ENCODE peak calls at places on chromosome 19, in four cellular contexts. G is AG04450, J is ovary, Q is K562. O is an unnamed sample. For H3K9me3, the result is how much of the 10 kb centered on the place peaks cover.

GRCh38 chr19:9406798-9407352 is 28.5 kb downstream of the ZNF266 start:
- DNase-seq in J (peak), Q (peak), G (peak), O (no peak)

GRCh38 chr19:12974301-12975220 is 5.2 kb downstream of the DAND5 start:
- DNase-seq in G (no peak), Q (peak), J (no peak), O (no peak)

GRCh38 chr19:35002037-35002535 is 2.0 kb downstream of the GRAMD1A start:
- DNase-seq in G (no peak), Q (no peak), J (no peak), O (no peak)

GRCh38 chr19:22331521-22331920 is 45.3 kb downstream of the ZNF729 start:
- DNase-seq in J (no peak), Q (no peak), G (no peak), O (no peak)

GRCh38 chr19:45717983-45718650 is 12.6 kb downstream of the FBXO46 start:
- DNase-seq in Q (no peak), G (no peak), J (no peak), O (no peak)

GRCh38 chr19:5719961-5720790 is at the start of the genes CATSPERD and LONP1:
- DNase-seq in G (peak), Q (peak), J (peak), O (peak)

GRCh38 chr19:55353803-55354697 is 469 bp downstream of the COX6B2 start:
- DNase-seq in J (peak), Q (peak), G (no peak), O (peak)

GRCh38 chr19:7730286-7731217 is 1.4 kb downstream of the CLEC4G start:
- DNase-seq in J (no peak), G (no peak), Q (no peak), O (no peak)

GRCh38 chr19:4971424-4971793 is 2.5 kb downstream of the KDM4B start:
- DNase-seq in Q (peak), J (no peak), G (no peak), O (no peak)

GRCh38 chr19:6141217-6141616 is 5.8 kb downstream of the ACSBG2 start:
- DNase-seq in Q (peak), J (no peak), G (no peak), O (no peak)

GRCh38 chr19:10256970-10257615 is 5.1 kb downstream of the MRPL4 start:
- DNase-seq in Q (no peak), J (no peak), G (no peak), O (no peak)

GRCh38 chr19:1408300-1409203 is 1.2 kb downstream of the DAZAP1 start:
- DNase-seq in Q (peak), J (no peak), G (no peak), O (peak)

GRCh38 chr19:2811221-2811722 is 8.4 kb upstream of the ZNF554 start:
- DNase-seq in J (no peak), Q (no peak), G (no peak), O (no peak)

GRCh38 chr19:13155472-13156284 is 5.5 kb downstream of the IER2 start:
- DNase-seq in J (peak), Q (peak), G (no peak), O (peak)

GRCh38 chr19:48991823-48992570 is 1.1 kb downstream of the GYS1 start:
- DNase-seq in G (peak), J (peak), Q (peak), O (no peak)

GRCh38 chr19:5434970-5435641 is 20.1 kb upstream of the ZNRF4 start:
- DNase-seq in G (peak), J (no peak), Q (peak), O (no peak)

GRCh38 chr19:47507031-47507430 is 7.8 kb downstream of the NAPA start:
- DNase-seq in J (no peak), G (no peak), Q (no peak), O (no peak)

GRCh38 chr19:27974082-27974513 is 1238.9 kb downstream of the UQCRFS1 start:
- DNase-seq in Q (peak), J (no peak), G (no peak), O (no peak)

GRCh38 chr19:31121501-31121900 is 227.7 kb downstream of the TSHZ3 start:
- DNase-seq in J (no peak), Q (no peak), G (no peak), O (no peak)

GRCh38 chr19:9881720-9882119 is 46.6 kb downstream of the PIN1 start:
- DNase-seq in Q (no peak), J (no peak), G (no peak), O (no peak)

GRCh38 chr19:53545271-53546065 is 7.5 kb downstream of the ZNF331 start:
- DNase-seq in G (no peak), Q (no peak), J (no peak), O (no peak)

GRCh38 chr19:1767464-1767933 is 14.2 kb downstream of the ONECUT3 start:
- DNase-seq in J (no peak), G (no peak), Q (peak), O (peak)

GRCh38 chr19:29812080-29812880 is 489 bp downstream of the CCNE1 start:
- DNase-seq in Q (no peak), J (peak), G (no peak), O (peak)

GRCh38 chr19:44796701-44797115 is 12.2 kb upstream of the BCAM start:
- DNase-seq in G (no peak), Q (no peak), J (no peak), O (no peak)

GRCh38 chr19:11860721-11861120 is 12.2 kb downstream of the ZNF439 start:
- DNase-seq in G (no peak), Q (no peak), J (no peak), O (no peak)
- H3K9me3 ChIP-seq in G (under half), Q (under half), J (under half), O (under half)

GRCh38 chr19:36821758-36822157 is 16.4 kb downstream of the ZNF790 start:
- DNase-seq in Q (no peak), G (no peak), J (no peak), O (no peak)

GRCh38 chr19:36819130-36819630 is 19.0 kb downstream of the ZNF790 start:
- DNase-seq in G (no peak), Q (no peak), J (no peak), O (no peak)
- H3K9me3 ChIP-seq in G (half or more), Q (under half), J (half or more), O (under half)

GRCh38 chr19:18102916-18103542 is 5.5 kb downstream of the MAST3 start:
- DNase-seq in J (no peak), Q (no peak), G (no peak), O (no peak)
- H3K9me3 ChIP-seq in J (under half), Q (under half), G (under half), O (under half)

GRCh38 chr19:39982883-39983282 is 11.9 kb downstream of the PSMC4 start:
- DNase-seq in G (no peak), Q (no peak), J (no peak), O (no peak)

GRCh38 chr19:39987167-39987566 is 9.7 kb upstream of the ZNF546 start:
- DNase-seq in Q (no peak), J (no peak), G (no peak), O (no peak)

GRCh38 chr19:39983695-39984302 is 12.8 kb downstream of the PSMC4 start:
- DNase-seq in Q (no peak), G (no peak), J (no peak), O (no peak)

GRCh38 chr19:39986643-39987042 is 10.2 kb upstream of the ZNF546 start:
- DNase-seq in J (no peak), G (no peak), Q (no peak), O (no peak)

DNA sequence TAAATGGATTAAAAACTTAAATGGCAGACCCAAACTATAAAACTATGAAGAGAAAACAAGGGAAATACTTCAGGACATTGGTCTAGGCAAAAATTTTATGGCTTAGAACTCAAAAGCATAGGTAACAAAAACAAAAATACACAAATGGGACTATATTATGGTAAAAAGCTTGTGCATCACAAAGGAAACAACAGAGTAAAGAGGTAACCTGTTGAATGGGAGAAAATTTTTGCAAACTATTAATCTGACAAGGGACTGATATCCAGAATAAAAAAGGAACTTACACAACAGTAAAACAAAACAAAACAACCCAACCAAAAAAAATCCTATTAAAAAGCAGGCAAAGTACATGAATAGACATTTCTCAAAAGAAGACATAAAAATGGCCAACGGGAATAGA is 9.3 kb upstream of the ZNF546 start:
- DNase-seq in J (no peak), G (no peak), Q (no peak), O (no peak)
- H3K9me3 ChIP-seq in J (under half), G (under half), Q (under half), O (under half)

DNA sequence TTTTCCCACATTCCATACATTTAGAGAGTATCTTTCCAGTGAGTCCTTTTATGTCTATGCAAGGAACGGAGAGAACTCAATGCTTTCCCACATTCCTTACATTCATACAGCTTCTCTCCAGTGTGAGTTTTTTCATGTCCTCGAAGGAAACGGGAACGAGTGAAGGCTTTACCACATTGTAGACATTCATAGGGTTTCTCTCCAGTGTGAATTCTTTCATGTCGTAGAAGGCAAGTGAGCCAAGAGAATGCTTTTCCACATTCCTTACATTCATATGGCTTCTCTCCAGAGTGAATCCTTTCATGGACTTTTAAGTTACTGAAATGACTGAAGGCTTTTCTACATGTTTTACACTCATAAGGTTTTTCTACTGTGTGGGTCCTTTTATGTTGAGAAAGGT is 17.1 kb downstream of the ZNF823 start:
- DNase-seq in G (no peak), J (no peak), Q (no peak), O (no peak)
- H3K9me3 ChIP-seq in G (under half), J (under half), Q (under half), O (under half)

DNA sequence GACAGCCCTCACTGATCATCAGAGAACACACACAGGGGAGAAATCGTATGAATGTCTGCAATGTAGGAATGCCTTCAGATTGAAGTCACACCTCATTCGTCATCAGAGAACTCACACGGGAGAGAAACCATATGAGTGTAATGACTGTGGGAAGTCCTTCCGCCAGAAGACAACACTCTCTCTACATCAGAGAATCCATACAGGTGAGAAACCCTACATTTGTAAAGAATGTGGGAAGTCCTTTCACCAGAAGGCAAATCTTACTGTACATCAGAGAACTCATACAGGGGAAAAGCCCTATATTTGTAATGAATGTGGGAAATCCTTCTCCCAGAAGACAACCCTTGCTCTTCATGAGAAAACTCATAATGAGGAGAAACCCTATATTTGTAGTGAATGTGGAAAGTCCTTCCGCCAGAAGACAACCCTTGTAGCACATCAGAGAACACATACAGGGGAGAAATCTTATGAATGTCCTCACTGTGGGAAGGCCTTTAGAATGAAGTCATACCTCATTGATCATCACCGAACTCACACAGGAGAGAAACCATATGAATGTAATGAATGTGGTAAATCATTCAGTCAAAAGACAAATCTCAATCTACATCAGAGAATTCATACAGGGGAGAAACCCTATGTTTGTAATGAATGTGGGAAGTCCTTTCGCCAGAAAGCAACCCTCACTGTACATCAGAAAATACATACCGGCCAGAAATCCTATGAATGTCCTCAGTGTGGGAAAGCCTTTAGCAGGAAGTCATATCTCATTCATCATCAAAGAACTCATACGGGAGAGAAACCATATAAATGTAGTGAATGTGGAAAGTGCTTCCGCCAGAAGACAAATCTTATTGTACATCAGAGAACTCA is 32.5 kb downstream of the ZNF567 start:
- DNase-seq in Q (no peak), J (no peak), G (no peak), O (no peak)
- H3K9me3 ChIP-seq in Q (under half), J (half or more), G (half or more), O (half or more)

GRCh38 chr19:56566904-56567273 is 379 bp upstream of the ZNF470 start:
- DNase-seq in Q (no peak), G (no peak), J (peak), O (peak)
- H3K9me3 ChIP-seq in Q (under half), G (half or more), J (under half), O (under half)

GRCh38 chr19:37738371-37738770 is 18.8 kb upstream of the ZNF607 start:
- DNase-seq in Q (no peak), J (no peak), G (no peak), O (no peak)
- H3K9me3 ChIP-seq in Q (under half), J (under half), G (under half), O (under half)

GRCh38 chr19:36244066-36244465 is 29.2 kb downstream of the ZNF146 start:
- DNase-seq in G (no peak), J (no peak), Q (no peak), O (no peak)

GRCh38 chr19:36245210-36246005 is 30.5 kb downstream of the ZNF146 start:
- DNase-seq in Q (no peak), G (no peak), J (no peak), O (no peak)

GRCh38 chr19:36246006-36246391 is 31.1 kb downstream of the ZNF146 start:
- DNase-seq in J (no peak), Q (no peak), G (no peak), O (no peak)
- H3K9me3 ChIP-seq in J (under half), Q (under half), G (under half), O (under half)

O was measured in T-helper 17 cell.